ENCODE peak calls at places on chromosomes 6 and 20, in four cellular contexts. J is A549, E is HepG2, R is H1. K is an unnamed sample.
A peak's percentile ranks its signal among the peaks of the same experiment; 100 is the strongest.

GRCh38 chr6:131116755-131117360 is 18.4 kb upstream of the AKAP7 start:
- DNase-seq in E (peak; percentile 68), R (no peak), J (peak; percentile 29), K (peak; percentile 55)

GRCh38 chr20:31568773-31569162 is 36.3 kb upstream of the ID1 start:
- DNase-seq in J (no peak), R (no peak), E (no peak), K (no peak)

GRCh38 chr6:83055366-83055964 is 10.2 kb downstream of the UBE3D start:
- DNase-seq in J (peak; percentile 44), R (no peak), E (peak; percentile 31), K (peak; percentile 58)

GRCh38 chr6:56004421-56004820 is 129.0 kb upstream of the BMP5 start:
- DNase-seq in E (no peak), J (no peak), R (no peak), K (no peak)

GRCh38 chr20:46771195-46771588 is 61.7 kb downstream of the SLC2A10 start:
- DNase-seq in J (no peak), E (no peak), R (no peak), K (no peak)

GRCh38 chr20:32080783-32081182 is 28.7 kb upstream of the TM9SF4 start:
- DNase-seq in E (no peak), J (no peak), R (no peak), K (no peak)

GRCh38 chr20:58374906-58375760 is 13.9 kb upstream of the VAPB start:
- DNase-seq in R (peak; percentile 36), J (no peak), E (no peak), K (no peak)

GRCh38 chr6:22082278-22082677 is 214.6 kb downstream of the PRL start:
- DNase-seq in E (no peak), R (no peak), J (no peak), K (no peak)

GRCh38 chr6:160790028-160790792 is 88.2 kb downstream of the PLG start:
- DNase-seq in R (peak; percentile 7), E (no peak), J (no peak), K (peak; percentile 24)

GRCh38 chr20:31835977-31836852 is 9.2 kb downstream of the FOXS1 start:
- DNase-seq in R (no peak), J (peak; percentile 56), E (peak; percentile 59), K (peak; percentile 87)

GRCh38 chr20:4661191-4661590 is 60.5 kb upstream of the PRND start:
- DNase-seq in J (no peak), R (no peak), E (no peak), K (peak; percentile 46)

GRCh38 chr6:109311481-109311880 is 70.8 kb downstream of the CD164 start:
- DNase-seq in R (no peak), J (no peak), E (no peak), K (no peak)

GRCh38 chr20:5195655-5196054 is 68.8 kb downstream of the CDS2 start:
- DNase-seq in E (no peak), R (no peak), J (no peak), K (no peak)

GRCh38 chr6:134938896-134939295 is 11.0 kb downstream of the ALDH8A1 start:
- DNase-seq in J (no peak), R (no peak), E (no peak), K (no peak)

GRCh38 chr20:33859157-33859695 is 48.1 kb downstream of the CHMP4B start:
- DNase-seq in J (no peak), E (peak; percentile 37), R (no peak), K (no peak)

GRCh38 chr6:85078071-85078470 is 313.7 kb upstream of the TBX18 start:
- DNase-seq in J (peak; percentile 4), R (no peak), E (peak; percentile 5), K (peak; percentile 5)

GRCh38 chr6:100078509-100078908 is 84.5 kb upstream of the MCHR2 start:
- DNase-seq in R (peak; percentile 19), E (peak; percentile 20), J (no peak), K (no peak)

GRCh38 chr6:87264481-87264880 is 57.9 kb upstream of the SMIM8 start:
- DNase-seq in J (no peak), R (no peak), E (no peak), K (no peak)

GRCh38 chr20:13771853-13772453 is 12.8 kb downstream of the ESF1 start:
- DNase-seq in E (peak; percentile 28), R (no peak), J (peak; percentile 36), K (peak; percentile 7)

GRCh38 chr20:25207149-25207959 is 11.8 kb downstream of the ENTPD6 start:
- DNase-seq in J (no peak), R (no peak), E (no peak), K (no peak)

GRCh38 chr20:3041818-3042504 is 1.5 kb upstream of the GNRH2 start:
- DNase-seq in J (no peak), E (no peak), R (no peak), K (no peak)

GRCh38 chr6:125611573-125612399 is 137.6 kb upstream of the HEY2 start:
- DNase-seq in J (no peak), R (no peak), E (no peak), K (no peak)

GRCh38 chr6:91185072-91185471 is 598.2 kb upstream of the MAP3K7 start:
- DNase-seq in R (no peak), E (no peak), J (no peak), K (no peak)

GRCh38 chr20:64223526-64224067 is 32.0 kb upstream of the PCMTD2 start:
- DNase-seq in E (peak; percentile 67), J (no peak), R (peak; percentile 63), K (peak; percentile 82)

GRCh38 chr6:81938014-81938761 is 185.7 kb upstream of the TENT5A start:
- DNase-seq in R (no peak), E (peak; percentile 93), J (peak; percentile 6), K (peak; percentile 66)

GRCh38 chr6:1436334-1437306 is 47.2 kb downstream of the FOXF2 start:
- DNase-seq in R (no peak), J (peak; percentile 62), E (peak; percentile 67), K (peak; percentile 79)

GRCh38 chr6:106223300-106223930 is 102.1 kb downstream of the ATG5 start:
- DNase-seq in J (peak; percentile 6), E (peak; percentile 46), R (no peak), K (peak; percentile 13)

GRCh38 chr6:20092071-20092566 is 120.2 kb downstream of the MBOAT1 start:
- DNase-seq in R (no peak), J (peak; percentile 16), E (peak; percentile 57), K (peak; percentile 48)

DNA sequence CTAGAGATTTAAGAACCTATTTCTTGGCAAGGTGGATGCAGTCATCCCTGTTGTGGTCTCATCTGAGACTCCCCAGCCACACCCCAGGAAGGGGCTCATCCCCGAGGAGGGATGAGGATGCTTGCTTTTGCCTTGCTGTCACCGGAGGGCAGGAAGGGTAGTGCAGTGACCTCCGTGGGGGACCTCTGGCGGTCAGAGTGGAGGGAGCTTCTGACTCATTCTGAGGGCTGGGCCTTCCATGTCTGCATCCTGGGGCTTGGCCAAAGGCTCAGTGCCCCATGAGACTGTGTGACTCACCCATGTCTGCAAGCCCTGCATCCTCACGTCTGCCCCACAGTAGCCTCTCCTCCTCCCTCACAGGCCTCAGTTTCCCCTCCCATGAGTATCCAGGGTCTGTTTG is 38.7 kb downstream of the UQCC2 start:
- DNase-seq in J (peak; percentile 78), E (peak; percentile 78), R (no peak), K (peak; percentile 76)
- TF ChIP-seq PHF8 in J (no peak), E (no peak), R (no peak), K (no peak)

DNA sequence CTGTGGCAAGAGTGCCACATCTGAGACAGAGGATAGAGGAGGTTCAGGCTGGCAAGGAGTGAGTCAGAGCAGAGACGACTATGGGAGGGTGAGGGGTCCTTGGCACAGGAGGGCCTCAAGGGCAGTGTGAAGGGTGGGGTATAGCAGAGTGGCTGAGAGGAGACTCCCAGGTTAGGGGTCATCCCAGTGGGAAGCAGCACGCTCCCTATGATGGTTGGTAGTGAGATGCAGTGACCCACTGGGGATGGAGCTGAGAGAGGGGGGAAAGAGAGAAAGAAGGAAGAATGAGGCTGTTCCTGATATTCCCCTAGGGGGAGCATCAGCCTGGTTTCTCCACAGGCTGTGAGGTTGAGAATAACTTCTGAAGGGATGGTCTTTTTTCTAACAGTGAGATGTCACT is 97.4 kb downstream of the INSM1 start:
- DNase-seq in E (no peak), J (no peak), R (no peak), K (no peak)
- TF ChIP-seq PHF8 in E (no peak), J (no peak), R (no peak), K (no peak)

DNA sequence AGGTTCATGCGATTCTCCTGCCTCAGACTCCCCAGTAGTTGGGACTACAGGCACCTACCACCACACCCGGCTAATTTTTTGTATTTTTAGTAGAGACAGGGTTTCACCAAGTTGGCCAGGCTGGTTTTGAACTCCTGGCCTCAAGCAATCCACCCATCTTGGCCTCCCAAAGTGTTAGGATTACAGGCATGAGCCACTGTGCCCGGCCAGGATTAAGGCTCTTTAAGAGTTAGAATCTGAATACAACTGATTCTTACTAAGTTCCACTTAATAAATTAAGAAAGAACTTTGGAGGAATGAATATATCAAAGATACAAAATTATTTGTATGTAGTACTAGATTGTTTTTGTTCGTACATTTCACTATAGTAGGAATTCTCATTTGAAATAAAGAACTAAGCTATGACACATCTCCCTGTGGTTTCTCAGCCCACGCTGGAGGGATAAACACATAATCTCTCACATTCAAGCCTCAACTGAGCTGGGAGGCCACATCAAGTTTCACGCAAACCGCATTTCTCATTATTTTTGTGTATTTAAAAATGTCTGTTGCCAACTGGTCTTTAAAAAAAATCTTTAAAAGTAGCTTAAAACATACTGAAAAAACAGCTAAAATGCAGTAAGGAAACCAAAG is 34.2 kb downstream of the DTNBP1 start:
- DNase-seq in J (no peak), E (no peak), R (no peak), K (peak; percentile 74)
- TF ChIP-seq PHF8 in J (no peak), E (no peak), R (no peak), K (no peak)

DNA sequence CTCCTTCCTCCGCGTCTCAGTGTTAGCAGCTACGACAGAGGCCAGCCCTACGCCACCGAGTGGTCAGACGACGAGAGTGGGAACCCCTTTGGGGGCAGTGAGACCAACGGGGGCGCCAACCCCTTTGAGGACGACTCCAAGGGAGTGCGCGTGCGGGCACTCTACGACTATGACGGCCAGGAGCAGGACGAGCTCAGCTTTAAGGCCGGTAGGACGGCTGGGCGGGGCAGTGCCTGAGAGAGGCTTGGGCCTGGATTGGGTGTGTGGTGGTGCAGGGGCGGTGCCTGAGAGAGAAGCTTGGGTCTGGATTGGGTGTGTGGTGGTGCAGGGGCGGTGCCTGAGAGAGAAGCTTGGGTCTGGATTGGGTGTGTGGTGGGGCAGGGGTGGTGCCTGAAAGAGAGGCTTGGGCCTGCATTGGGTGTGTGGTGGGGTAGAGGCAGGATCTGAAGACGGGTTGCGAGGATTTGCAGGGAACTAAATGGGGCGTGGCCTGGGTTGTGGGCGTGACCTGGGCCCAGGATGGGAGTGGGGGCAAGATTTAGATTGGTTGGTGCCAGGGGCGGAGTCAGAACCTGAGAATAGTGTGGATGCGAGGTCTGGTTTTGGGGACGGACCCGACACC is 24.4 kb downstream of the SPDEF start:
- DNase-seq in R (peak; percentile 57), J (no peak), E (no peak), K (peak; percentile 58)
- TF ChIP-seq PHF8 in R (peak; percentile 38), J (no peak), E (no peak), K (no peak)

GRCh38 chr6:145929037-145929633 is 35.0 kb downstream of the SHPRH start:
- DNase-seq in J (peak; percentile 1), R (no peak), E (peak; percentile 49), K (peak; percentile 35)
- TF ChIP-seq PHF8 in J (no peak), R (no peak), E (no peak), K (no peak)